ENCODE peak calls at places on chromosome 2, in five cellular contexts. N is thoracic aorta, R is breast epithelium, Y is pancreas, H is fibroblast of lung. U is an unnamed sample. For H3K9me3, the result is how much of the 10 kb centered on the place peaks cover.

GRCh38 chr2:11248-11941 is 34.9 kb downstream of the FAM110C start:
- DNase-seq in N (no peak), R (peak), Y (peak), H (peak), U (peak)

GRCh38 chr2:154836622-154837021 is 138.1 kb downstream of the KCNJ3 start:
- DNase-seq in N (no peak), R (no peak), Y (no peak), H (no peak), U (no peak)

GRCh38 chr2:95024960-95025405 is 525 bp upstream of the MAL start:
- DNase-seq in N (no peak), R (no peak), Y (no peak), H (no peak), U (no peak)

GRCh38 chr2:221205103-221205502 is 367.0 kb downstream of the EPHA4 start:
- DNase-seq in N (no peak), R (no peak), Y (no peak), H (no peak), U (no peak)

GRCh38 chr2:45699032-45699658 is 47.7 kb downstream of the PRKCE start:
- DNase-seq in N (no peak), R (no peak), Y (no peak), H (peak), U (no peak)

GRCh38 chr2:190533968-190534309 is 583 bp downstream of the NEMP2 start:
- DNase-seq in N (no peak), R (no peak), Y (peak), H (no peak), U (peak)

GRCh38 chr2:10554961-10555809 is 107.1 kb upstream of the ODC1 start:
- DNase-seq in N (no peak), R (no peak), Y (no peak), H (no peak), U (no peak)

GRCh38 chr2:15173506-15173905 is 387.6 kb downstream of the NBAS start:
- DNase-seq in N (no peak), R (no peak), Y (no peak), H (no peak), U (no peak)

GRCh38 chr2:233007739-233008138 is 5.3 kb downstream of the NGEF start:
- DNase-seq in N (no peak), R (no peak), Y (peak), H (peak), U (no peak)

GRCh38 chr2:234496835-234497591 is at the start of gene ARL4C:
- DNase-seq in N (no peak), R (peak), Y (peak), H (peak), U (peak)

GRCh38 chr2:3277050-3277747 is 100.4 kb downstream of the EIPR1 start:
- DNase-seq in N (no peak), R (no peak), Y (peak), H (no peak), U (no peak)

GRCh38 chr2:171217330-171217729 is 56.6 kb upstream of the TLK1 start:
- DNase-seq in N (no peak), R (no peak), Y (no peak), H (no peak), U (no peak)

GRCh38 chr2:227325824-227326195 is 759 bp downstream of the MFF start:
- DNase-seq in N (no peak), R (no peak), Y (peak), H (peak), U (no peak)

GRCh38 chr2:19356545-19357382 is 1.7 kb downstream of the OSR1 start:
- DNase-seq in N (no peak), R (no peak), Y (no peak), H (no peak), U (no peak)

GRCh38 chr2:221822416-221822815 is 250.3 kb upstream of the EPHA4 start:
- DNase-seq in N (no peak), R (no peak), Y (no peak), H (peak), U (no peak)

GRCh38 chr2:69390474-69390873 is 3.4 kb upstream of the GFPT1 start:
- DNase-seq in N (no peak), R (no peak), Y (no peak), H (no peak), U (no peak)
- H3K9me3 ChIP-seq in N (under half), R (under half), Y (under half), H (under half), U (under half)

DNA sequence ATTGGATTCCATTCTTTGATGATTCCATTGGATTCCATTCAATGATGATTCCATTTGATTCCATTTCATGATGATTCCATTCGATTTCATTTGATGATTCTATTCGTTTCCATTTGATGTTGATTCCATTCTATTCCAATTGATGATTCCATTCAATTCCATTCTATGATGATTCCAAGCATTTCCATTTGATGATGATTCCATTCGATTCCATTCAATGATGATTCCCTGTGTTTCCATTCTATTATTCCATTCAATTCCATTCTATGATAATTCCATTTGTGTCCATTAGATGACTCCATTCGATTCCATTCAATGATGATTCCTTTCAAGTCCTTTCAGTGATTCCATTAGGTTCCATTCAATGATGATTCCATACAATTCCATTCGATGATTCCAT is 1090.5 kb downstream of the RPIA start:
- DNase-seq in N (no peak), R (no peak), Y (no peak), H (no peak), U (no peak)
- H3K9me3 ChIP-seq in N (under half), R (half or more), Y (under half), H (under half), U (under half)

DNA sequence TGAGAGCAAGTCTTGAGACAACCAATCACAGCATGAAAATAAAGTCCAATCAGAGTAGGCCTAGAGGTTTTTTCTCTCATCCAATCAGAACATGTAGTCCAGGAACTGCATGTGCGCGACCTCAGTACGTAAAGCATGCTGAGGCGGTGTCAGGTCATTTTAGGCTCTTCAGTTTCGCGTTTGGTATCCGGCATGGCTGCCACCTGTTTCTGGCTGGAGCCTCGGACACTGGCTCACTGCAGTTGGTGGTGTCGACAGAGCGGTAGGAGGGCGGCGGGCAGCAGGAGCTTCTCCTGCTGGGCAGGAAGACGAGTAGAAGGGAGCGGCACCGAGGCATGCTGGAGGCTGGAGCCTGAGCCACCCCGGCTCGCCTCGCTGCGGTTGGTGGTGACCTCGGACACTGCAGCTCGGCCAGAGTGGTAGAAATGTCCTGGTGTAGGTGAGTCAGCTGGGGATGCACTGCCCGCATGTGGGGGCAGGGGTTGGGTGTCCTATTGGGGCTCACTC is 15.8 kb downstream of the CCDC74A start:
- DNase-seq in N (no peak), R (no peak), Y (no peak), H (no peak), U (no peak)
- H3K9me3 ChIP-seq in N (under half), R (under half), Y (under half), H (under half), U (under half)

DNA sequence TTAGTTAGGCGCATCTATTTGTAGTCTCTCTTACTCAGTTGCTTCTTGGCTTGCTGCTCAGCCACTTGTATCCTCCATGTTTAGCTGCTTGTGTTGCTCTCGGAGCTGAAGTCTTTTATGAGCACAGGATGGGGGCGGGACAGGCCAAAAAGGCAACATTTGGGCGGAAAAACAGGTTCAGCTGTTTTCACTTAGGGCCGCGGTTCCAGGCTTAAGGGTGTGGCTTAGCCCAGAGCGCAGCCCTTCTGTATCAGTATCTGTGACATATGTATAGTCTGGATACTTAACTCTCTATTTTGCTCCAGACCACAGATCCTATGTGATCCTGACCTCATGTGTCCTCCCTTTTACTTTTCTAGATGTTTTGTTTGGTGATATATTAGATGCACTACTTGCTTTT is 763.5 kb downstream of the SUCLG1 start:
- DNase-seq in N (no peak), R (no peak), Y (no peak), H (no peak), U (no peak)
- H3K9me3 ChIP-seq in N (under half), R (under half), Y (under half), H (under half), U (under half)

GRCh38 chr2:86271248-86271647 is 66.2 kb downstream of the REEP1 start:
- DNase-seq in N (no peak), R (no peak), Y (no peak), H (no peak), U (no peak)
- H3K9me3 ChIP-seq in N (under half), R (under half), Y (under half), H (under half), U (under half)

GRCh38 chr2:239052720-239053665 is 205.1 kb downstream of the TWIST2 start:
- DNase-seq in N (no peak), R (no peak), Y (no peak), H (no peak), U (no peak)
- H3K9me3 ChIP-seq in N (under half), R (under half), Y (under half), H (under half), U (under half)

U was measured in T-helper 17 cell.